ENCODE peak calls at places on chromosomes 11 and 22, in five cellular contexts. H, Q, O, C and R are unnamed samples.

GRCh38 chr11:44766972-44767278 is 40.2 kb downstream of the TSPAN18 start:
- DNase-seq in H (no peak), Q (no peak), O (no peak), C (no peak), R (no peak)

GRCh38 chr11:17352925-17353227 is 1.3 kb downstream of the NCR3LG1 start:
- DNase-seq in H (peak; percentile 65), Q (peak; percentile 54), O (peak; percentile 50), C (peak; percentile 13), R (no peak)

GRCh38 chr11:68780829-68781228 is 29.5 kb upstream of the TESMIN start:
- DNase-seq in H (peak; percentile 8), Q (no peak), O (peak; percentile 25), C (no peak), R (no peak)

GRCh38 chr22:43530864-43531201 is 119.0 kb downstream of the MPPED1 start:
- DNase-seq in H (no peak), Q (no peak), O (no peak), C (no peak), R (no peak)

GRCh38 chr11:67416416-67417335 is 1.2 kb downstream of the CARNS1 start:
- DNase-seq in H (no peak), Q (no peak), O (no peak), C (no peak), R (no peak)

GRCh38 chr11:132576706-132577105 is 955.6 kb downstream of the OPCML start:
- DNase-seq in H (no peak), Q (no peak), O (no peak), C (no peak), R (no peak)

GRCh38 chr11:120024046-120024445 is 113.9 kb downstream of the TRIM29 start:
- DNase-seq in H (no peak), Q (no peak), O (no peak), C (no peak), R (peak; percentile 34)

GRCh38 chr11:86201371-86201770 is 43.2 kb upstream of the EED start:
- DNase-seq in H (no peak), Q (no peak), O (peak; percentile 19), C (no peak), R (no peak)

GRCh38 chr11:63764201-63764711 is 4.3 kb downstream of the ZFTA start:
- DNase-seq in H (no peak), Q (no peak), O (no peak), C (no peak), R (no peak)

GRCh38 chr22:37454857-37455686 is 27.8 kb upstream of the ELFN2 start:
- DNase-seq in H (no peak), Q (no peak), O (no peak), C (no peak), R (no peak)

GRCh38 chr11:76166314-76166713 is 40.0 kb downstream of the WNT11 start:
- DNase-seq in H (no peak), Q (no peak), O (peak; percentile 88), C (no peak), R (no peak)

GRCh38 chr11:88629496-88629895 is 292.0 kb upstream of the CTSC start:
- DNase-seq in H (no peak), Q (no peak), O (no peak), C (no peak), R (no peak)

GRCh38 chr11:128451651-128452470 is 135.5 kb downstream of the ETS1 start:
- DNase-seq in H (no peak), Q (peak; percentile 55), O (no peak), C (no peak), R (no peak)

GRCh38 chr22:46328797-46329196 is 6.7 kb upstream of the TRMU start:
- DNase-seq in H (no peak), Q (no peak), O (no peak), C (no peak), R (no peak)

GRCh38 chr11:123166095-123166559 is 28.9 kb downstream of the CLMP start:
- DNase-seq in H (peak; percentile 4), Q (no peak), O (peak; percentile 16), C (peak; percentile 21), R (no peak)

GRCh38 chr11:114308689-114309089 is 12.5 kb downstream of the NNMT start:
- DNase-seq in H (no peak), Q (no peak), O (no peak), C (no peak), R (no peak)

GRCh38 chr11:90722552-90723190 is 499.8 kb upstream of the CHORDC1 start:
- DNase-seq in H (no peak), Q (no peak), O (no peak), C (no peak), R (no peak)

GRCh38 chr11:94678236-94678635 is 89.9 kb upstream of the AMOTL1 start:
- DNase-seq in H (no peak), Q (no peak), O (no peak), C (no peak), R (no peak)

GRCh38 chr11:44140805-44141204 is 45.3 kb downstream of the EXT2 start:
- DNase-seq in H (no peak), Q (no peak), O (no peak), C (no peak), R (no peak)

GRCh38 chr11:57179701-57180100 is 2.1 kb upstream of the LRRC55 start:
- DNase-seq in H (no peak), Q (no peak), O (no peak), C (no peak), R (no peak)

GRCh38 chr22:30240541-30241417 is 5.8 kb downstream of the LIF start:
- DNase-seq in H (peak; percentile 72), Q (no peak), O (no peak), C (no peak), R (no peak)

GRCh38 chr11:79686703-79687419 is 246.0 kb upstream of the TENM4 start:
- DNase-seq in H (no peak), Q (no peak), O (no peak), C (no peak), R (no peak)

GRCh38 chr22:36471341-36471821 is 10.1 kb downstream of the TXN2 start:
- DNase-seq in H (no peak), Q (no peak), O (no peak), C (no peak), R (no peak)

GRCh38 chr11:36195496-36196346 is 93.5 kb downstream of the COMMD9 start:
- DNase-seq in H (no peak), Q (no peak), O (no peak), C (no peak), R (no peak)

GRCh38 chr11:84215671-84216070 is 929.5 kb upstream of the CCDC90B start:
- DNase-seq in H (no peak), Q (no peak), O (no peak), C (no peak), R (no peak)

GRCh38 chr22:19735665-19736510 is 12.5 kb downstream of the GP1BB start:
- DNase-seq in H (no peak), Q (no peak), O (no peak), C (no peak), R (no peak)

GRCh38 chr11:16099501-16099900 is 256.8 kb downstream of the SOX6 start:
- DNase-seq in H (no peak), Q (no peak), O (no peak), C (no peak), R (no peak)

GRCh38 chr22:25890651-25891050 is 148.7 kb downstream of the MYO18B start:
- DNase-seq in H (no peak), Q (no peak), O (no peak), C (no peak), R (no peak)

GRCh38 chr22:25896592-25896991 is 154.6 kb downstream of the MYO18B start:
- DNase-seq in H (no peak), Q (no peak), O (no peak), C (no peak), R (no peak)

GRCh38 chr22:25896098-25896497 is 154.1 kb downstream of the MYO18B start:
- DNase-seq in H (peak; percentile 10), Q (no peak), O (peak; percentile 28), C (no peak), R (no peak)

GRCh38 chr22:25895678-25896077 is 153.7 kb downstream of the MYO18B start:
- DNase-seq in H (no peak), Q (no peak), O (no peak), C (no peak), R (no peak)

DNA sequence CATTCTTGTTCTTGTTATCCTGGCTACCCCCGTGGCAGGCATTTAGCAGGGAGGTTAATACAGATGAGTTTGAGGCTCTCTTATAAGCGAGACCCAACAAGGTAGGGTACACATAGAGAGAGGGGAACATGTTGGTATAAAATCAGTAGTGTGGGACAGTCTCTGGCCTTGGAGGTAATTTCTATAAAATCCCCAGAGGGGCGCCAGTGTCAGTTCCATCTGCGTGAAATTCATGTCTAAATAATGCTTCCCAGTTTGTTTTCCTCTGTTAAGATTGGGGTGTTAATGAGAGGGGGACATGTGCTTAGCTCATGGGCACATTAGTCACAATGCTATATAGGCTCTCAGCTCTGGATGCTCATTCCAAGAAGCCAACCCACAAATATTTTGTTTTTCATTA is 150.7 kb downstream of the MYO18B start:
- DNase-seq in H (no peak), Q (no peak), O (no peak), C (no peak), R (no peak)
- TF ChIP-seq CTCF in H (peak; percentile 23), Q (no peak), O (no peak), C (peak; percentile 33), R (no peak)

GRCh38 chr11:73330569-73331093 is 22.6 kb downstream of the ARHGEF17 start:
- DNase-seq in H (no peak), Q (no peak), O (no peak), C (no peak), R (no peak)
- TF ChIP-seq CTCF in H (no peak), Q (peak; percentile 7), O (no peak), C (peak; percentile 46), R (peak; percentile 57)

GRCh38 chr11:34356918-34357645 is 728 bp downstream of the ABTB2 start:
- DNase-seq in H (no peak), Q (peak; percentile 74), O (peak; percentile 69), C (peak; percentile 51), R (peak; percentile 78)

GRCh38 chr11:34356576-34356917 is 1.3 kb downstream of the ABTB2 start:
- DNase-seq in H (no peak), Q (peak; percentile 50), O (peak; percentile 40), C (peak; percentile 36), R (no peak)

GRCh38 chr11:34354782-34355181 is 3.0 kb downstream of the ABTB2 start:
- DNase-seq in H (no peak), Q (no peak), O (no peak), C (no peak), R (no peak)

GRCh38 chr11:34355726-34356125 is 2.1 kb downstream of the ABTB2 start:
- DNase-seq in H (no peak), Q (no peak), O (no peak), C (no peak), R (no peak)

GRCh38 chr11:34356130-34356529 is 1.7 kb downstream of the ABTB2 start:
- DNase-seq in H (no peak), Q (no peak), O (peak; percentile 21), C (no peak), R (no peak)
- TF ChIP-seq CTCF in H (peak; percentile 31), Q (no peak), O (no peak), C (no peak), R (no peak)

DNA sequence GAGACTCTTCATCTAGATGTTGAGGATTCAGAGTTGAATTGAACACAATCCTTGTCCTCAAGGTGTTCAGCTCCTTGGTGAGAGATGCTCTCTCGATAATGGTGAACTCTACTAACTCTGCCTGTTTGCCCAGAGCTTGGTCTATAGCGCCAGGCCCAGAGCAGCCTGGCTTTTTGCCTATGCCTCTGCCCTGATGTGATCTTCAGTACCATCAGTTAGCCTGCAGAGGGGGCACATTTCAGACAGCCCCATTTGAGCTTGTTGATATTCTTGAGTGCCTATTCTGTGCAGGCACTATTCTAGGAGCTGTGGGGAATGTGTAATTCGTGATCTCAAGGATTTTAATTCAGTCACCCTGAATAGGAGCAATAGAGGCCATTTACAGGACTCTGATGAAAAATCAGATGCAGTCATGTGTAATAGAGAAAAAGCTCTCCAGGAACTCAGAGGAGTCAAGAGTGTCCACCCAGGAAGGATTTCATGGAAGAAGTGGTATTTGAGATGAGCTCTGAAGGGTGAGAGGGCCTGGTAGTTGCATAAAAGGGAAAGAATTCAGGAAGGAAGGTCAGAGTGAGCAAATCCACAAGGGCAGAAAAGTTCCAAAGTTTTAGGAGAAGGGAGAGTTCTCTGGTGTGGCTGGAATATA is 19.3 kb downstream of the GTPBP1 start:
- DNase-seq in H (peak; percentile 62), Q (no peak), O (peak; percentile 46), C (no peak), R (no peak)
- TF ChIP-seq CTCF in H (peak; percentile 80), Q (peak; percentile 68), O (peak; percentile 47), C (peak; percentile 47), R (peak; percentile 67)